ENCODE peak calls at places on chromosomes 2 and 18, in nine cellular contexts. O is H1, E is K562, Y is endothelial cell of umbilical vein, C is GM23338, L is neural progenitor cell, F is IMR-90, S is HCT116, D is OCI-LY7. A is an unnamed sample. For H4K20me1, the result is how much of the 10 kb centered on the place peaks cover.

GRCh38 chr18:75244336-75244735 is 33.7 kb downstream of the TSHZ1 start:
- DNase-seq in O (peak), E (peak), Y (no peak), C (peak), L (peak), F (no peak), S (no peak), D (no peak), A (no peak)

GRCh38 chr18:24588440-24588839 is 128.0 kb downstream of the HRH4 start:
- DNase-seq in O (no peak), E (no peak), Y (no peak), C (no peak), L (no peak), F (no peak), S (no peak), D (no peak), A (no peak)

GRCh38 chr2:211948932-211949331 is 589.7 kb downstream of the ERBB4 start:
- DNase-seq in O (no peak), E (no peak), Y (no peak), C (no peak), L (no peak), F (no peak), S (no peak), D (no peak), A (no peak)

GRCh38 chr2:17298453-17298852 is 219.8 kb downstream of the RAD51AP2 start:
- DNase-seq in O (no peak), E (no peak), Y (no peak), C (no peak), L (no peak), F (no peak), S (no peak), D (no peak), A (no peak)

GRCh38 chr2:130338793-130339345 is 3.8 kb upstream of the IMP4 start:
- DNase-seq in O (no peak), E (no peak), Y (no peak), C (no peak), L (no peak), F (no peak), S (no peak), D (no peak), A (no peak)

GRCh38 chr2:11748861-11749645 is 2.6 kb downstream of the LPIN1 start:
- DNase-seq in O (no peak), E (no peak), Y (no peak), C (no peak), L (no peak), F (no peak), S (no peak), D (peak), A (no peak)

GRCh38 chr2:222861411-222862067 is 703 bp downstream of the ACSL3 start:
- DNase-seq in O (no peak), E (peak), Y (peak), C (no peak), L (no peak), F (no peak), S (no peak), D (peak), A (no peak)

GRCh38 chr2:231672617-231673347 is 35.5 kb upstream of the PTMA start:
- DNase-seq in O (peak), E (peak), Y (no peak), C (peak), L (peak), F (peak), S (peak), D (peak), A (peak)

GRCh38 chr2:239544846-239545465 is 144.1 kb upstream of the HDAC4 start:
- DNase-seq in O (no peak), E (no peak), Y (no peak), C (no peak), L (no peak), F (no peak), S (no peak), D (peak), A (no peak)

GRCh38 chr18:44320619-44321460 is 359.8 kb upstream of the SETBP1 start:
- DNase-seq in O (peak), E (no peak), Y (no peak), C (peak), L (no peak), F (no peak), S (no peak), D (no peak), A (no peak)

GRCh38 chr2:31384771-31385276 is 29.7 kb downstream of the XDH start:
- DNase-seq in O (no peak), E (no peak), Y (no peak), C (no peak), L (no peak), F (peak), S (peak), D (no peak), A (peak)

GRCh38 chr2:212173331-212173730 is 365.3 kb downstream of the ERBB4 start:
- DNase-seq in O (no peak), E (no peak), Y (no peak), C (no peak), L (no peak), F (no peak), S (no peak), D (no peak), A (no peak)

GRCh38 chr2:62217980-62218379 is 22.1 kb downstream of the B3GNT2 start:
- DNase-seq in O (no peak), E (no peak), Y (peak), C (no peak), L (no peak), F (peak), S (no peak), D (no peak), A (peak)

GRCh38 chr2:17538022-17538843 is 2.3 kb upstream of the VSNL1 start:
- DNase-seq in O (no peak), E (no peak), Y (peak), C (peak), L (peak), F (peak), S (peak), D (no peak), A (no peak)

GRCh38 chr2:157813477-157813876 is 62.7 kb downstream of the ACVR1 start:
- DNase-seq in O (no peak), E (no peak), Y (no peak), C (no peak), L (no peak), F (no peak), S (no peak), D (no peak), A (no peak)

GRCh38 chr18:79540161-79540913 is 139.3 kb upstream of the CTDP1 start:
- DNase-seq in O (no peak), E (no peak), Y (no peak), C (no peak), L (no peak), F (no peak), S (no peak), D (no peak), A (no peak)

GRCh38 chr18:11865071-11865470 is 13.9 kb downstream of the CHMP1B start:
- DNase-seq in O (no peak), E (no peak), Y (no peak), C (no peak), L (no peak), F (no peak), S (no peak), D (no peak), A (no peak)

GRCh38 chr2:203705184-203705583 is 1.3 kb upstream of the CD28 start:
- DNase-seq in O (no peak), E (no peak), Y (no peak), C (no peak), L (no peak), F (no peak), S (no peak), D (peak), A (no peak)

GRCh38 chr2:21819475-21819874 is 695.7 kb downstream of the TDRD15 start:
- DNase-seq in O (no peak), E (no peak), Y (no peak), C (no peak), L (no peak), F (peak), S (no peak), D (no peak), A (peak)

GRCh38 chr2:168731550-168732128 is 70.8 kb upstream of the NOSTRIN start:
- DNase-seq in O (no peak), E (no peak), Y (no peak), C (no peak), L (no peak), F (no peak), S (no peak), D (no peak), A (no peak)

GRCh38 chr2:134137182-134137595 is 116.7 kb upstream of the MGAT5 start:
- DNase-seq in O (no peak), E (no peak), Y (peak), C (no peak), L (no peak), F (peak), S (no peak), D (no peak), A (peak)

GRCh38 chr2:173311844-173312606 is 42.6 kb upstream of the CDCA7 start:
- DNase-seq in O (no peak), E (no peak), Y (no peak), C (no peak), L (no peak), F (no peak), S (no peak), D (no peak), A (no peak)

GRCh38 chr2:17752892-17753802 is 463 bp downstream of the SMC6 start:
- DNase-seq in O (no peak), E (peak), Y (peak), C (peak), L (peak), F (peak), S (no peak), D (peak), A (peak)

GRCh38 chr18:12296087-12296403 is 12.0 kb upstream of the TUBB6 start:
- DNase-seq in O (no peak), E (peak), Y (no peak), C (no peak), L (no peak), F (peak), S (no peak), D (no peak), A (peak)

GRCh38 chr2:216214768-216215167 is 105.6 kb downstream of the XRCC5 start:
- DNase-seq in O (no peak), E (no peak), Y (no peak), C (no peak), L (no peak), F (no peak), S (no peak), D (no peak), A (no peak)

GRCh38 chr2:239232195-239232578 is 168.6 kb downstream of the HDAC4 start:
- DNase-seq in O (no peak), E (no peak), Y (no peak), C (no peak), L (no peak), F (no peak), S (no peak), D (no peak), A (no peak)

GRCh38 chr2:27921424-27921823 is 30.9 kb downstream of the BABAM2 start:
- DNase-seq in O (no peak), E (no peak), Y (no peak), C (no peak), L (no peak), F (no peak), S (no peak), D (no peak), A (no peak)

GRCh38 chr18:6920099-6920955 is 190.8 kb downstream of the ARHGAP28 start:
- DNase-seq in O (peak), E (peak), Y (peak), C (peak), L (peak), F (peak), S (no peak), D (peak), A (peak)

GRCh38 chr2:42844366-42844765 is 52.0 kb upstream of the HAAO start:
- DNase-seq in O (no peak), E (no peak), Y (no peak), C (no peak), L (no peak), F (no peak), S (no peak), D (no peak), A (no peak)

GRCh38 chr2:181776336-181776735 is 96.0 kb upstream of the NEUROD1 start:
- DNase-seq in O (no peak), E (no peak), Y (peak), C (no peak), L (no peak), F (no peak), S (no peak), D (no peak), A (no peak)

GRCh38 chr2:109260886-109261700 is 132.1 kb downstream of the SH3RF3 start:
- DNase-seq in O (no peak), E (peak), Y (no peak), C (peak), L (peak), F (peak), S (no peak), D (no peak), A (no peak)

GRCh38 chr2:109259671-109260070 is 130.7 kb downstream of the SH3RF3 start:
- DNase-seq in O (no peak), E (no peak), Y (no peak), C (no peak), L (no peak), F (no peak), S (no peak), D (no peak), A (no peak)

GRCh38 chr2:109260116-109260855 is 131.3 kb downstream of the SH3RF3 start:
- DNase-seq in O (no peak), E (no peak), Y (no peak), C (no peak), L (no peak), F (no peak), S (no peak), D (no peak), A (no peak)

GRCh38 chr2:109264595-109265328 is 135.8 kb downstream of the SH3RF3 start:
- DNase-seq in O (no peak), E (no peak), Y (peak), C (no peak), L (no peak), F (peak), S (no peak), D (no peak), A (peak)

GRCh38 chr2:109261906-109262631 is 133.1 kb downstream of the SH3RF3 start:
- DNase-seq in O (no peak), E (no peak), Y (peak), C (no peak), L (no peak), F (no peak), S (no peak), D (no peak), A (no peak)
- H4K20me1 ChIP-seq in O (under half), E (under half), Y (under half), C (under half), L (under half), F (half or more), S (under half), D (under half), A (under half)

GRCh38 chr2:233289590-233290424 is 17.8 kb upstream of the SAG start:
- DNase-seq in O (no peak), E (no peak), Y (no peak), C (no peak), L (no peak), F (no peak), S (no peak), D (no peak), A (no peak)
- H4K20me1 ChIP-seq in O (under half), E (under half), Y (under half), C (under half), L (under half), F (under half), S (under half), D (under half), A (under half)

GRCh38 chr2:241559489-241560180 is 1.1 kb downstream of the BOK start:
- DNase-seq in O (peak), E (peak), Y (peak), C (peak), L (peak), F (peak), S (no peak), D (no peak), A (peak)
- H4K20me1 ChIP-seq in O (under half), E (under half), Y (under half), C (under half), L (under half), F (under half), S (under half), D (under half), A (under half)

DNA sequence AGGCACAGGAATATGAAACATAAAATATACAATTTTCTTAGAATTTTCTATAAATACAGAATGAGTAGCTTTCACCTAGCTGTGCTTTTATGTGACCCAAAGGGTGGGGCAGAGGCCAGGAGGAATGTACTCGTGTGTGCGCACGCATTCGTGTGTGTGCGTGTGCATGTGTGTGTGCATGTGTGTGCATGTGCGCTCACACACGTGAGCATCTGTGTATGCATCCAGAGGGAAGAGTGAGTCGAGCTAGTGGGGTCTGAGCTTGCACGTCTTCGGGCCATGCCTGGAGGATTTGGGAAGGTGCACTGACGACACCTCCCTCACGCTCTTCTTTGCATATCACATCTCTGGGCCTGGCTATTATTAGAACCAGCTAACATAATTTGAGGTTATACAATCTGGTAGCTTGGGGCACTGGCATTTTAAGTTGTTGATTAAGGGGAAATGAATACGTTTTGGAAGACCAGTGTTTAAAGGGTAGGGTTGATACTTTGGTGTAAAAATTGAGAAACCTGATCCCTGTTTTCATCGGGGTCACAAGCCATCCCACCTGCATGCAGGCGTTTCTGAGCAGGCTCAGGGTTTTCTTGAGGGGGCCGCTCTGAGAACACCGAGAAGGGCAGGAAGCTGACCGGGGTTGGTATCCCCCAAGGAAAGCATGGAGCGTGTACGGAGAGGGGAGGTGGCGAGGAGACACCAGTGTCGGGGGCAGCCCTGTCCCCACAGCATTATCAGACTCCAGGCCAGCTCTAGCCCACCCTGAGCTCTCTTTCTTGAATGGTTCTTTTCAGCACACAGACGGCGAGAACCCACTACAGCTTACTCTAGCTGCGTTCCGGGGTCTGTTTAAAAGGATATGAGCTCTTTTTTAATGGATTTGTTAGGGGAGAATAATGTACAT is 85.3 kb downstream of the LRRFIP1 start:
- DNase-seq in O (peak), E (no peak), Y (no peak), C (no peak), L (no peak), F (no peak), S (no peak), D (no peak), A (no peak)
- H4K20me1 ChIP-seq in O (under half), E (under half), Y (under half), C (under half), L (under half), F (half or more), S (under half), D (under half), A (under half)

GRCh38 chr18:58668211-58668610 is 3.1 kb upstream of the MALT1 start:
- DNase-seq in O (peak), E (no peak), Y (no peak), C (no peak), L (no peak), F (no peak), S (peak), D (no peak), A (peak)
- H4K20me1 ChIP-seq in O (under half), E (under half), Y (under half), C (under half), L (under half), F (under half), S (under half), D (under half), A (under half)

GRCh38 chr2:1663621-1664020 is 80.7 kb downstream of the PXDN start:
- DNase-seq in O (no peak), E (no peak), Y (no peak), C (no peak), L (no peak), F (no peak), S (no peak), D (no peak), A (no peak)

GRCh38 chr2:1665761-1666505 is 78.4 kb downstream of the PXDN start:
- DNase-seq in O (peak), E (no peak), Y (no peak), C (no peak), L (no peak), F (no peak), S (no peak), D (no peak), A (no peak)

GRCh38 chr2:1664698-1665097 is 79.6 kb downstream of the PXDN start:
- DNase-seq in O (no peak), E (no peak), Y (no peak), C (no peak), L (no peak), F (no peak), S (no peak), D (no peak), A (no peak)

GRCh38 chr2:1662606-1663180 is 81.6 kb downstream of the PXDN start:
- DNase-seq in O (no peak), E (no peak), Y (no peak), C (no peak), L (no peak), F (no peak), S (no peak), D (no peak), A (no peak)

DNA sequence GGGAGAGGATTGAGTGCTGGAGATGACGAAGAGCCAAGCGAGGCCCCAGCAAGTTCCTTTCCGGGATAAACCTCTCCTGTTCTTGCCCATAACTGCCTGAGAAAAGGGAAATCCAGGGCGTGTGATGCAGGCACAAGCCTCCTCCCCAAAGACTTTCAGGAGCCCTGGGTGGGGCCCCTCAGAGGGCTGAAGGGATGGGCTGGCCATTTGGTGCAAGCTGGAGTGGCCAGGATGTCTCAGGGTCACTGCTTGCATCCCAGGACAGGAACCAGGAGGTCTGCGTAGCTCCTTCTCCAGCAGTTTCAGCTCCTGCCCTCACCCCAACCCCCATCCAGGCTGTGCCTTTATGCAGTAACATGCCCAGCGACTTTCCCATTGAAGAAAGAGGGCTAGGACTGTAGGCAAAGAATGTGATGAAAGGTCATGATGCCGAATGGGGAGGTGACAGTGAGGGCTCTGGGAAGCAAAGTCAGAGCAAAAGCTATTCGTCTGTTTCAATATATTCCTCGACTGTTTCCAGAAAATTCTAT is 80.2 kb downstream of the PXDN start:
- DNase-seq in O (no peak), E (no peak), Y (no peak), C (no peak), L (no peak), F (no peak), S (no peak), D (no peak), A (no peak)
- H4K20me1 ChIP-seq in O (under half), E (under half), Y (under half), C (under half), L (under half), F (under half), S (under half), D (under half), A (under half)

GRCh38 chr2:9617749-9618148 is 13.0 kb downstream of the YWHAQ start:
- DNase-seq in O (no peak), E (no peak), Y (no peak), C (no peak), L (no peak), F (peak), S (no peak), D (no peak), A (peak)

GRCh38 chr2:9617296-9617695 is 13.5 kb downstream of the YWHAQ start:
- DNase-seq in O (no peak), E (no peak), Y (no peak), C (no peak), L (no peak), F (no peak), S (no peak), D (no peak), A (no peak)

GRCh38 chr2:9613291-9613690 is 17.5 kb downstream of the YWHAQ start:
- DNase-seq in O (no peak), E (no peak), Y (no peak), C (no peak), L (no peak), F (peak), S (no peak), D (no peak), A (peak)

GRCh38 chr2:9610781-9611548 is 19.8 kb downstream of the YWHAQ start:
- DNase-seq in O (no peak), E (no peak), Y (no peak), C (no peak), L (no peak), F (peak), S (no peak), D (no peak), A (no peak)

DNA sequence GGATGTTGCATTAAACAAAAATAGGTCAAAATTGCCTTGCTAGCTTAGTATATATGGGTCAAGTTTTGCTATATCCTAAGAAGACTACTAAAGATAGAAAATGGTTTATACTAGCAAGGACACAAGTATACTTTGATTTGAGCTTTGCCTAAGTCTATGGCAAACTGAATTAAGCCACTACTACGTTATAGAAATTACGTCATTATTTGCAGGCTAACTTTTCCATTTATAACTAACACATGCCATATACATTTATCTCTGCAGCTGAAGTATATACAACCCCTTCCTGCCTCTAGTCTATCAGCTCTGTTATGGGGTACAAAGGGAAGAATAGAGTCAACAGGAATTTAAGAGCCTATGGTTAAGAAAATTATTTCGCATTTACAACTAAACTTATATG is 16.2 kb downstream of the YWHAQ start:
- DNase-seq in O (no peak), E (no peak), Y (no peak), C (no peak), L (no peak), F (peak), S (no peak), D (no peak), A (no peak)
- H4K20me1 ChIP-seq in O (under half), E (under half), Y (under half), C (half or more), L (half or more), F (half or more), S (half or more), D (under half), A (under half)

GRCh38 chr2:96770451-96770850 is 9.7 kb downstream of the CNNM4 start:
- DNase-seq in O (no peak), E (no peak), Y (no peak), C (no peak), L (no peak), F (no peak), S (no peak), D (no peak), A (no peak)
- H4K20me1 ChIP-seq in O (under half), E (under half), Y (under half), C (under half), L (under half), F (under half), S (under half), D (under half), A (under half)

A was measured in fibroblast of lung.